ENCODE peak calls at places on chromosome 10, in four cellular contexts. A, Z, T and G are unnamed samples.
A peak's percentile ranks its signal among the peaks of the same experiment; 100 is the strongest.

GRCh38 chr10:13990918-13991317 is 339.8 kb downstream of the FRMD4A start:
- DNase-seq in A (no peak), Z (no peak), T (no peak), G (no peak)

GRCh38 chr10:113350311-113350710 is 202.5 kb upstream of the HABP2 start:
- DNase-seq in A (no peak), Z (no peak), T (no peak), G (no peak)

GRCh38 chr10:132423966-132424847 is 27.2 kb downstream of the PWWP2B start:
- DNase-seq in A (no peak), Z (no peak), T (no peak), G (no peak)

GRCh38 chr10:121531830-121532178 is 66.4 kb downstream of the FGFR2 start:
- DNase-seq in A (no peak), Z (no peak), T (no peak), G (no peak)

GRCh38 chr10:47330804-47331203 is 8.6 kb downstream of the GDF2 start:
- DNase-seq in A (no peak), Z (no peak), T (peak; percentile 71), G (no peak)

GRCh38 chr10:27646194-27646593 is 99.4 kb downstream of the MKX start:
- DNase-seq in A (no peak), Z (no peak), T (no peak), G (no peak)

GRCh38 chr10:119030421-119031250 is 1.1 kb downstream of the NANOS1 start:
- DNase-seq in A (no peak), Z (peak; percentile 49), T (no peak), G (peak; percentile 63)

GRCh38 chr10:21889477-21890275 is 113.9 kb downstream of the DNAJC1 start:
- DNase-seq in A (no peak), Z (no peak), T (no peak), G (no peak)

GRCh38 chr10:33332183-33333031 is 2.1 kb downstream of the NRP1 start:
- DNase-seq in A (no peak), Z (no peak), T (no peak), G (no peak)

GRCh38 chr10:98339790-98340189 is 71.8 kb upstream of the LOXL4 start:
- DNase-seq in A (no peak), Z (no peak), T (no peak), G (no peak)

GRCh38 chr10:3779146-3779707 is 5.8 kb downstream of the KLF6 start:
- DNase-seq in A (no peak), Z (no peak), T (no peak), G (no peak)